ENCODE peak calls at places on chromosomes 12 and 14, in nine cellular contexts. A, B, E, T, U, L, I, R and F are unnamed samples.

GRCh38 chr14:69259531-69260245 is at the start of gene GALNT16:
- DNase-seq in A (peak; percentile 49), B (no peak), E (no peak), T (no peak), U (no peak), L (peak; percentile 47), I (no peak), R (no peak), F (peak; percentile 78)

GRCh38 chr12:52823761-52824450 is 10.0 kb upstream of the KRT4 start:
- DNase-seq in A (no peak), B (no peak), E (no peak), T (no peak), U (no peak), L (no peak), I (no peak), R (peak; percentile 22), F (no peak)

GRCh38 chr14:87691482-87691881 is 301.5 kb downstream of the GALC start:
- DNase-seq in A (no peak), B (peak; percentile 39), E (no peak), T (no peak), U (no peak), L (peak; percentile 6), I (no peak), R (no peak), F (no peak)

GRCh38 chr12:59717436-59717835 is 121.6 kb downstream of the SLC16A7 start:
- DNase-seq in A (no peak), B (no peak), E (no peak), T (no peak), U (no peak), L (no peak), I (no peak), R (no peak), F (no peak)

GRCh38 chr14:24145700-24146621 is at the start of gene PSME2:
- DNase-seq in A (no peak), B (no peak), E (no peak), T (peak; percentile 73), U (no peak), L (no peak), I (no peak), R (no peak), F (no peak)

GRCh38 chr14:96184737-96185136 is 19.9 kb upstream of the BDKRB2 start:
- DNase-seq in A (no peak), B (no peak), E (no peak), T (no peak), U (no peak), L (no peak), I (no peak), R (no peak), F (peak; percentile 20)

GRCh38 chr12:59736786-59737185 is 141.0 kb downstream of the SLC16A7 start:
- DNase-seq in A (no peak), B (no peak), E (no peak), T (no peak), U (no peak), L (no peak), I (no peak), R (no peak), F (peak; percentile 89)

GRCh38 chr14:47442206-47442605 is 233.2 kb downstream of the MDGA2 start:
- DNase-seq in A (no peak), B (no peak), E (no peak), T (no peak), U (no peak), L (peak; percentile 5), I (peak; percentile 37), R (no peak), F (no peak)

GRCh38 chr14:64522591-64523355 is 17.8 kb upstream of the HSPA2 start:
- DNase-seq in A (no peak), B (no peak), E (no peak), T (no peak), U (no peak), L (no peak), I (no peak), R (no peak), F (no peak)

GRCh38 chr12:119699199-119699765 is 31.3 kb downstream of the PRKAB1 start:
- DNase-seq in A (no peak), B (no peak), E (no peak), T (no peak), U (no peak), L (no peak), I (no peak), R (no peak), F (no peak)

GRCh38 chr14:50823051-50823762 is 7.8 kb downstream of the NIN start:
- DNase-seq in A (peak; percentile 40), B (no peak), E (no peak), T (peak; percentile 92), U (no peak), L (no peak), I (no peak), R (no peak), F (no peak)

GRCh38 chr12:28998662-28999120 is 150.4 kb upstream of the FAR2 start:
- DNase-seq in A (no peak), B (no peak), E (no peak), T (peak; percentile 58), U (no peak), L (no peak), I (no peak), R (no peak), F (peak; percentile 75)

GRCh38 chr14:68749487-68750475 is 43.1 kb downstream of the ZFP36L1 start:
- DNase-seq in A (no peak), B (peak; percentile 57), E (no peak), T (no peak), U (no peak), L (no peak), I (no peak), R (no peak), F (no peak)

DNA sequence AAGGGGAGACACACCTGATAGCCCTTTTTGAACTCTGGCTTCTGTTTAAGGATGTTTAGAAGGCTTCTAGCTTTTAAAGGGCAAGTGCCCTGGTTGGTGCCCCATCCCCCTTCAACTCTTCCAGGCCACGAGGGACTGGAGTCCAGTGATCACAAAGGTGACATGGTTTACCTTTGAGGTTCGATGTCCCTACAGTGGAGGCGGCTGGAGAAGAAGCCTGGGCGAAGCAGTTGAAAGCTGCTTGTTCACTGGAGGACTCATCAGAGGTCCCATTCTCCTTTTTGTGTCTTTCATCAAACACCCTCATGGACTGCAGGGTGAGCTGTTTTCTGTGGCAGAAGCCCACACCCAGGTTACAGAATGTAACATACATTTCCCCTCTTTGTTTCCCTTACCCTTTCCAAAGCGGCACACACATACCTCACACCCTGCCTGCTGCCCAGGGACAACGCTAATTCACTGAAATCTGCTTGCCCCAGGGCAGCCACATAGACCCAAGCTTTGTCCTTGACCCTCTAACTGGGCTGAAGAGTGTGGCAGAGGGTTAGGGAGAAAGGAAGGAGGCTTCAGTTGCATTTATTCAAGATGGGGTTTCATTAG is 7.7 kb downstream of the TBX3 start:
- DNase-seq in A (no peak), B (no peak), E (no peak), T (no peak), U (no peak), L (no peak), I (no peak), R (no peak), F (peak; percentile 48)
- H3K4me1 ChIP-seq in A (no peaks in the 10 kb centered on the region), B (peaks cover 6% of the 10 kb centered on the region), E (no peaks in the 10 kb centered on the region), T (no peaks in the 10 kb centered on the region), U (no peaks in the 10 kb centered on the region), L (peaks cover 55% of the 10 kb centered on the region), I (no peaks in the 10 kb centered on the region), R (no peaks in the 10 kb centered on the region), F (peaks cover 43% of the 10 kb centered on the region)

DNA sequence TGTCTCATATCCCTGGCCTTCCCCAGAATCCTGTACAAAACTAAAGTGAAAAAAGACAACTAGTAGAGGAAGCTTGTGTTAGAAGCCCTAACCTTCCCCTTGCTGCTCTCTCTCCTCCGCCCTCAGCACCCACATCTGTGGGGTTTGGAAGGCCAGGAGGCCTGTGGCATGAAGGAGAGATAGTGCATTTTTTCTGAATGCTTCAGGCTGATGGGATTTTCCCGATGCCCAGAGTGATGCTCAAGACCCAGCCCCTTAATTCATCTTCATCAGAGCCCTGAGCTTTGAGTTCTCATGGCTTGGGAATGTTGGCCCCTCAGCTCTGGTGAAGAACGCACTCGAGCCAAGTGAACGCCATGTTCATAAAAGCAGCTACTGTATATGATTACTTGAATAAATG is 5.9 kb downstream of the FGF6 start:
- DNase-seq in A (no peak), B (no peak), E (no peak), T (no peak), U (no peak), L (no peak), I (no peak), R (no peak), F (no peak)
- H3K4me1 ChIP-seq in A (peaks cover 18% of the 10 kb centered on the region), B (peaks cover 5% of the 10 kb centered on the region), E (no peaks in the 10 kb centered on the region), T (peaks cover 32% of the 10 kb centered on the region), U (no peaks in the 10 kb centered on the region), L (peaks cover 29% of the 10 kb centered on the region), I (peaks cover 4% of the 10 kb centered on the region), R (no peaks in the 10 kb centered on the region), F (no peaks in the 10 kb centered on the region)

DNA sequence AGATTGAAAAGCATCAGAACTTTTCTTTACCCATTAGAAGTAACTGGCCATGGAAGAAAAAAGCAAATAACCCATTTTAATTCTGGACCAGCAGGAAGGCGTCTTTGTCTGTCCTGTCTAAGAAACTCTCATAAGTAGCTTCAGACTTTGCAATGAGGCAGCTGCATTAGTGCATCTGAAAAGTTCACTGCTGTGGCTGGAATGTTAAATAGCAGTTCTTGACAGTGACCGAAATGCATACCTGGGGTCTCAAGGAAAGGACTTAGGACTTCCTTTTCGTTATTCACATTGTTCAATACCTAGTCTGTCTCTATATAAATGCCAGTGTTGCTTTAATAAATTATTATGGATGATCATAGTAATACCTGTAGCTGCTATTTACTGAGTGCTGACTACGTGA is 125.9 kb downstream of the ANO4 start:
- DNase-seq in A (no peak), B (no peak), E (no peak), T (no peak), U (no peak), L (no peak), I (no peak), R (no peak), F (no peak)
- H3K4me1 ChIP-seq in A (no peaks in the 10 kb centered on the region), B (no peaks in the 10 kb centered on the region), E (no peaks in the 10 kb centered on the region), T (no peaks in the 10 kb centered on the region), U (no peaks in the 10 kb centered on the region), L (no peaks in the 10 kb centered on the region), I (no peaks in the 10 kb centered on the region), R (no peaks in the 10 kb centered on the region), F (no peaks in the 10 kb centered on the region)

DNA sequence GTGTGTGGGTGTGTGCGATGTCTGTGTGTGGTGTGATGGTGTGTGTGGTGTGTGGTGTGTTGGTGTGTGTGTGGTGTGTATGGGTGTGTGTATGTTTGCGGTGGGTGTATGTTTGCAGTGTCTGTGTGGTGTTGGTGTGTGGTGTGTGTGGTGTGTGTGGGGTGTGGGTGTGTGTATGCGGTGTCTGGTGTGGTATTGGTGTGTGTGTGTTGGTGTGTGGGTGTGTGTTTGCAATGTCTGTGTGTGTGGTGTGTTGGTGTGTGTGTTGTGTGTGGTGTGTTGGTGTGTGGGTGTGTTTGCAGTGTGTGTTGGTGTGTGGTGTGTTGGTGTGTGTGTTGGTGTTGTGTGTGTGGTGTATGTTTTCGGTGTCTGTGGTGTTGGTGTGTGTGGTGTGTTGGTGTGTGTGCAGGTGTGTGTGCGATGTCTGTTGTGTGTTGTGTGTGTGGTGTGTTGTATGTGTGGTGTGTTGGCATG is 15.7 kb downstream of the MLXIP start:
- DNase-seq in A (no peak), B (no peak), E (no peak), T (peak; percentile 29), U (no peak), L (no peak), I (no peak), R (no peak), F (no peak)
- H3K4me1 ChIP-seq in A (peaks cover 72% of the 10 kb centered on the region), B (peaks cover 54% of the 10 kb centered on the region), E (peaks cover 71% of the 10 kb centered on the region), T (peaks cover 14% of the 10 kb centered on the region), U (peaks cover 52% of the 10 kb centered on the region), L (peaks cover 91% of the 10 kb centered on the region), I (peaks cover 23% of the 10 kb centered on the region), R (no peaks in the 10 kb centered on the region), F (peaks cover 54% of the 10 kb centered on the region)

GRCh38 chr12:6936378-6936638 is 7.3 kb upstream of the RNU7-1 start:
- DNase-seq in A (no peak), B (no peak), E (no peak), T (no peak), U (no peak), L (no peak), I (no peak), R (no peak), F (no peak)
- H3K4me1 ChIP-seq in A (peaks cover 32% of the 10 kb centered on the region), B (peaks cover 12% of the 10 kb centered on the region), E (peaks cover 40% of the 10 kb centered on the region), T (peaks cover 35% of the 10 kb centered on the region), U (peaks cover 5% of the 10 kb centered on the region), L (peaks cover 82% of the 10 kb centered on the region), I (peaks cover 24% of the 10 kb centered on the region), R (no peaks in the 10 kb centered on the region), F (peaks cover 56% of the 10 kb centered on the region)